ENCODE peak calls at places on chromosomes 16 and 17, in seven cellular contexts. One of them, this sample, is unnamed.

GRCh38 chr16:88014201-88014781 is 63.1 kb downstream of the BANP start:
- DNase-seq in cardiac fibroblast: peak; percentile 23
- DNase-seq in A549: no peak
- DNase-seq in epithelial cell of esophagus: no peak
- DNase-seq in cardiac muscle cell: peak; percentile 11
- DNase-seq in Calu3: no peak
- DNase-seq in fibroblast of lung: peak; percentile 61
- DNase-seq in this sample: no peak

GRCh38 chr17:49971848-49972485 is 3.0 kb downstream of the DLX4 start:
- DNase-seq in cardiac fibroblast: no peak
- DNase-seq in A549: no peak
- DNase-seq in epithelial cell of esophagus: no peak
- DNase-seq in cardiac muscle cell: peak; percentile 29
- DNase-seq in Calu3: no peak
- DNase-seq in fibroblast of lung: no peak
- DNase-seq in this sample: no peak

GRCh38 chr16:72927199-72928088 is 120.5 kb downstream of the ZFHX3 start:
- DNase-seq in cardiac fibroblast: peak; percentile 41
- DNase-seq in A549: peak; percentile 25
- DNase-seq in epithelial cell of esophagus: peak; percentile 93
- DNase-seq in cardiac muscle cell: peak; percentile 78
- DNase-seq in Calu3: peak; percentile 83
- DNase-seq in fibroblast of lung: peak; percentile 89
- DNase-seq in this sample: peak; percentile 92

GRCh38 chr16:49659356-49659755 is 196.6 kb downstream of the ZNF423 start:
- DNase-seq in cardiac fibroblast: no peak
- DNase-seq in A549: no peak
- DNase-seq in epithelial cell of esophagus: no peak
- DNase-seq in cardiac muscle cell: no peak
- DNase-seq in Calu3: no peak
- DNase-seq in fibroblast of lung: no peak
- DNase-seq in this sample: no peak

GRCh38 chr17:83186226-83186625 is 106.8 kb downstream of the METRNL start:
- DNase-seq in cardiac fibroblast: no peak
- DNase-seq in A549: no peak
- DNase-seq in epithelial cell of esophagus: no peak
- DNase-seq in cardiac muscle cell: peak; percentile 29
- DNase-seq in Calu3: no peak
- DNase-seq in fibroblast of lung: no peak
- DNase-seq in this sample: no peak

GRCh38 chr17:11144358-11145233 is 96.4 kb upstream of the SHISA6 start:
- DNase-seq in cardiac fibroblast: peak; percentile 59
- DNase-seq in A549: peak; percentile 28
- DNase-seq in epithelial cell of esophagus: peak; percentile 53
- DNase-seq in cardiac muscle cell: peak; percentile 58
- DNase-seq in Calu3: peak; percentile 7
- DNase-seq in fibroblast of lung: no peak
- DNase-seq in this sample: peak; percentile 8

GRCh38 chr17:35210741-35211140 is 16.5 kb upstream of the SLC35G3 start:
- DNase-seq in cardiac fibroblast: no peak
- DNase-seq in A549: no peak
- DNase-seq in epithelial cell of esophagus: no peak
- DNase-seq in cardiac muscle cell: no peak
- DNase-seq in Calu3: no peak
- DNase-seq in fibroblast of lung: no peak
- DNase-seq in this sample: no peak

GRCh38 chr16:79013004-79013403 is 587.5 kb downstream of the MAF start:
- DNase-seq in cardiac fibroblast: no peak
- DNase-seq in A549: no peak
- DNase-seq in epithelial cell of esophagus: no peak
- DNase-seq in cardiac muscle cell: no peak
- DNase-seq in Calu3: no peak
- DNase-seq in fibroblast of lung: no peak
- DNase-seq in this sample: no peak

GRCh38 chr17:37661372-37662014 is 18.2 kb upstream of the DDX52 start:
- DNase-seq in cardiac fibroblast: no peak
- DNase-seq in A549: peak; percentile 45
- DNase-seq in epithelial cell of esophagus: no peak
- DNase-seq in cardiac muscle cell: no peak
- DNase-seq in Calu3: no peak
- DNase-seq in fibroblast of lung: no peak
- DNase-seq in this sample: no peak

GRCh38 chr17:19399750-19400450 is 11.1 kb upstream of the RNF112 start:
- DNase-seq in cardiac fibroblast: no peak
- DNase-seq in A549: no peak
- DNase-seq in epithelial cell of esophagus: no peak
- DNase-seq in cardiac muscle cell: no peak
- DNase-seq in Calu3: no peak
- DNase-seq in fibroblast of lung: no peak
- DNase-seq in this sample: no peak

GRCh38 chr17:19401321-19402010 is 9.6 kb upstream of the RNF112 start:
- DNase-seq in cardiac fibroblast: no peak
- DNase-seq in A549: no peak
- DNase-seq in epithelial cell of esophagus: no peak
- DNase-seq in cardiac muscle cell: no peak
- DNase-seq in Calu3: no peak
- DNase-seq in fibroblast of lung: no peak
- DNase-seq in this sample: no peak

GRCh38 chr17:19398301-19399181 is 11.6 kb upstream of the MFAP4 start:
- DNase-seq in cardiac fibroblast: peak; percentile 74
- DNase-seq in A549: no peak
- DNase-seq in epithelial cell of esophagus: peak; percentile 56
- DNase-seq in cardiac muscle cell: peak; percentile 78
- DNase-seq in Calu3: peak; percentile 16
- DNase-seq in fibroblast of lung: peak; percentile 19
- DNase-seq in this sample: peak; percentile 10

GRCh38 chr17:19392303-19392702 is 5.3 kb upstream of the MFAP4 start:
- DNase-seq in cardiac fibroblast: no peak
- DNase-seq in A549: no peak
- DNase-seq in epithelial cell of esophagus: no peak
- DNase-seq in cardiac muscle cell: no peak
- DNase-seq in Calu3: no peak
- DNase-seq in fibroblast of lung: peak; percentile 31
- DNase-seq in this sample: no peak

GRCh38 chr17:19397556-19398041 is 10.6 kb upstream of the MFAP4 start:
- DNase-seq in cardiac fibroblast: no peak
- DNase-seq in A549: no peak
- DNase-seq in epithelial cell of esophagus: peak; percentile 20
- DNase-seq in cardiac muscle cell: no peak
- DNase-seq in Calu3: no peak
- DNase-seq in fibroblast of lung: no peak
- DNase-seq in this sample: peak; percentile 19
- TF ChIP-seq CTCF in cardiac fibroblast: no peak
- TF ChIP-seq CTCF in A549: no peak
- TF ChIP-seq CTCF in epithelial cell of esophagus: no peak
- TF ChIP-seq CTCF in cardiac muscle cell: no peak
- TF ChIP-seq CTCF in Calu3: no peak
- TF ChIP-seq CTCF in fibroblast of lung: no peak
- TF ChIP-seq CTCF in this sample: no peak

DNA sequence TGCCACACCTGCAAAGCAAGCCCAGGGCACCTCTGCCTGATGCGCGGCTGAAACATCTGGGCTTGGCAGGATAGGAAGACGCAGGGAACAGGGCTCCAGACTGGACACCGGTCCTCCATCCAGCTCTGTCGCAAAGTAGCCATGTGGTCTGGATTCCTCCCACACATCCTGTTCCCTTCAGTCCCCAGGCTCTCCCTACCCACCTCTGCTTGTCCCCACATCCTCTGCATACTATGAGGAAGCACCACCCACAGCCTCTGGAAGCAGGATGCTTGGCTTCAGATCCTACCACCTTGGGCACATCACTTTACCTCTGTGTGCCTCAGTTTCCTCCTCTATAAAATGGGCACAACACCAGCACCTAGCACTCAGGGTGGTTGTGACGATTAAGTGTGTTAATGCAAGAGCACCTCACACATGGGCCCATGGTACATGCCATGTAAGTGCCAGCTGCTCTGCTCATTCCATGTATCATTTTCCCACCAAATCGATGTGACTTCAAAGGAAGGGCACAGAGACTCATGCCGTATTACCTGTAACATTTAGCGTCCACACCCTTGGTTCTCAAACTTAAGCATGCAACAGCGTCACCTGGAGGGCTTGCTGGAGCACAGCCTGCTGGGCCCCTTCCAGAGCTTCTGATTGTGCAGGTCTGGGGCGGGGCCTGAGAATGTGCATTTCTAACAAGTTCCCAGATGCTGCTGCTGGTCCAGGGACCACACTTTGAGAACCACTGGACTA is 138.6 kb upstream of the SDK2 start:
- DNase-seq in cardiac fibroblast: no peak
- DNase-seq in A549: no peak
- DNase-seq in epithelial cell of esophagus: no peak
- DNase-seq in cardiac muscle cell: no peak
- DNase-seq in Calu3: no peak
- DNase-seq in fibroblast of lung: no peak
- DNase-seq in this sample: no peak
- TF ChIP-seq CTCF in cardiac fibroblast: no peak
- TF ChIP-seq CTCF in A549: no peak
- TF ChIP-seq CTCF in epithelial cell of esophagus: no peak
- TF ChIP-seq CTCF in cardiac muscle cell: no peak
- TF ChIP-seq CTCF in Calu3: no peak
- TF ChIP-seq CTCF in fibroblast of lung: no peak
- TF ChIP-seq CTCF in this sample: peak; percentile 2

GRCh38 chr17:75898065-75898464 is 1.3 kb upstream of the TRIM65 start:
- DNase-seq in cardiac fibroblast: no peak
- DNase-seq in A549: no peak
- DNase-seq in epithelial cell of esophagus: no peak
- DNase-seq in cardiac muscle cell: no peak
- DNase-seq in Calu3: no peak
- DNase-seq in fibroblast of lung: no peak
- DNase-seq in this sample: no peak

GRCh38 chr17:75897076-75898019 is 597 bp upstream of the TRIM65 start:
- DNase-seq in cardiac fibroblast: no peak
- DNase-seq in A549: no peak
- DNase-seq in epithelial cell of esophagus: no peak
- DNase-seq in cardiac muscle cell: no peak
- DNase-seq in Calu3: no peak
- DNase-seq in fibroblast of lung: no peak
- DNase-seq in this sample: no peak

GRCh38 chr17:75898791-75899190 is 2.0 kb upstream of the TRIM65 start:
- DNase-seq in cardiac fibroblast: no peak
- DNase-seq in A549: no peak
- DNase-seq in epithelial cell of esophagus: no peak
- DNase-seq in cardiac muscle cell: no peak
- DNase-seq in Calu3: no peak
- DNase-seq in fibroblast of lung: no peak
- DNase-seq in this sample: no peak

GRCh38 chr17:75894049-75894742 is 2.6 kb downstream of the TRIM65 start:
- DNase-seq in cardiac fibroblast: no peak
- DNase-seq in A549: no peak
- DNase-seq in epithelial cell of esophagus: no peak
- DNase-seq in cardiac muscle cell: no peak
- DNase-seq in Calu3: no peak
- DNase-seq in fibroblast of lung: no peak
- DNase-seq in this sample: no peak

DNA sequence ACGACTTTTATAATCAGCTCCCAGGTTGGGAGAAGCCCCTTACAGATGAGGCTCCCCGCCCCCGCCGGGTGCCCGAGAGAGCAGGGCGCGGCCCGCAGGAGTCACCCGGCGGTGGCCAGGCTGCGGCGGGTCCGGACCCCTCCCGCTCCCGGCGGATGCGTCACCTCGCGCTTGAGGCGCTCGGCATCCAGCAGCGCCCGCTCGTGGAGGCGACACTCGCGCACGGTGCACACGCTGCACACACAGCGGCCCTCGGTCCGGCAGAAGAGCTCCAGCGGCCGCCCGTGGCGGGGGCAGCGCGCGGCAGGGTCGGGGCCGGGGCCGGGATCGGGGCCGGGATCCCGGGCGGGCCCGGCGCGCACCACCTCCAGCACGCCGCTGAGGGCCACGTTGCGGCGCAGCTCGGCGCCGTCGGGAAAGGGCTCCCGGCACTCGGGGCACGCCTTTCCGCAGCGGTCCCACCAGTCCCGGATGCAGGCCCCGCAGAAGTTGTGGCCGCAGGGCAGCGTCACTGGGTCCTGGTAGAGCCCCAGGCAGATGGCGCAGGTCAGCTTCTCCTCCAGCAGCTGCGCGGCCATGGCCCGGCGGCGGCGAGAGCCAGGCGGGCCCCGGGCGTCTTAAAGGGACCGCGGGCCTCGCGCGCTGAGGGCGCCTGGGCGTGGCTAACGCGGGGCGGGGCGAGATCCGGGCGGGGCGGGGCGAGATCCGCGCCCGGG is at the start of gene TRIM65:
- DNase-seq in cardiac fibroblast: peak; percentile 76
- DNase-seq in A549: peak; percentile 69
- DNase-seq in epithelial cell of esophagus: peak; percentile 79
- DNase-seq in cardiac muscle cell: peak; percentile 82
- DNase-seq in Calu3: peak; percentile 74
- DNase-seq in fibroblast of lung: peak; percentile 75
- DNase-seq in this sample: peak; percentile 75
- TF ChIP-seq CTCF in cardiac fibroblast: no peak
- TF ChIP-seq CTCF in A549: peak; percentile 59
- TF ChIP-seq CTCF in epithelial cell of esophagus: peak; percentile 20
- TF ChIP-seq CTCF in cardiac muscle cell: peak; percentile 25
- TF ChIP-seq CTCF in Calu3: no peak
- TF ChIP-seq CTCF in fibroblast of lung: peak; percentile 15
- TF ChIP-seq CTCF in this sample: peak; percentile 53

GRCh38 chr17:68184816-68185436 is 62.9 kb upstream of the AMZ2 start:
- DNase-seq in cardiac fibroblast: no peak
- DNase-seq in A549: no peak
- DNase-seq in epithelial cell of esophagus: no peak
- DNase-seq in cardiac muscle cell: no peak
- DNase-seq in Calu3: no peak
- DNase-seq in fibroblast of lung: no peak
- DNase-seq in this sample: no peak

GRCh38 chr17:68184141-68184571 is 63.7 kb upstream of the AMZ2 start:
- DNase-seq in cardiac fibroblast: no peak
- DNase-seq in A549: no peak
- DNase-seq in epithelial cell of esophagus: peak; percentile 55
- DNase-seq in cardiac muscle cell: no peak
- DNase-seq in Calu3: no peak
- DNase-seq in fibroblast of lung: peak; percentile 30
- DNase-seq in this sample: no peak

GRCh38 chr17:68178831-68179230 is 69.0 kb upstream of the AMZ2 start:
- DNase-seq in cardiac fibroblast: no peak
- DNase-seq in A549: no peak
- DNase-seq in epithelial cell of esophagus: no peak
- DNase-seq in cardiac muscle cell: no peak
- DNase-seq in Calu3: no peak
- DNase-seq in fibroblast of lung: no peak
- DNase-seq in this sample: no peak

GRCh38 chr17:68182940-68183551 is 64.8 kb upstream of the AMZ2 start:
- DNase-seq in cardiac fibroblast: no peak
- DNase-seq in A549: no peak
- DNase-seq in epithelial cell of esophagus: peak; percentile 84
- DNase-seq in cardiac muscle cell: no peak
- DNase-seq in Calu3: no peak
- DNase-seq in fibroblast of lung: no peak
- DNase-seq in this sample: peak; percentile 55

GRCh38 chr17:68182016-68182315 is 65.9 kb upstream of the AMZ2 start:
- DNase-seq in cardiac fibroblast: no peak
- DNase-seq in A549: no peak
- DNase-seq in epithelial cell of esophagus: no peak
- DNase-seq in cardiac muscle cell: no peak
- DNase-seq in Calu3: no peak
- DNase-seq in fibroblast of lung: no peak
- DNase-seq in this sample: no peak
- TF ChIP-seq CTCF in cardiac fibroblast: no peak
- TF ChIP-seq CTCF in A549: no peak
- TF ChIP-seq CTCF in epithelial cell of esophagus: no peak
- TF ChIP-seq CTCF in cardiac muscle cell: no peak
- TF ChIP-seq CTCF in Calu3: no peak
- TF ChIP-seq CTCF in fibroblast of lung: no peak
- TF ChIP-seq CTCF in this sample: no peak